ENCODE peak calls at places on chromosomes 3 and 15, in nine cellular contexts. One of them, this sample, is unnamed.

GRCh38 chr3:114216186-114216970 is 21.0 kb downstream of the ZNF80 start:
- DNase-seq in OCI-LY7: no peak
- DNase-seq in AG04450: no peak
- DNase-seq in lower lobe of right lung: no peak
- DNase-seq in fibroblast of lung: peak
- DNase-seq in WERI-Rb-1: no peak
- DNase-seq in ascending aorta: no peak
- DNase-seq in transverse colon: no peak
- DNase-seq in cardiac muscle cell: no peak
- DNase-seq in this sample: no peak

GRCh38 chr3:138009476-138010272 is at the start of gene CLDN18:
- DNase-seq in cardiac muscle cell: no peak
- DNase-seq in transverse colon: no peak
- DNase-seq in ascending aorta: no peak
- DNase-seq in AG04450: no peak
- DNase-seq in WERI-Rb-1: no peak
- DNase-seq in lower lobe of right lung: peak
- DNase-seq in fibroblast of lung: peak
- DNase-seq in OCI-LY7: no peak
- DNase-seq in this sample: no peak

GRCh38 chr15:37045859-37046318 is 54.5 kb downstream of the MEIS2 start:
- DNase-seq in transverse colon: no peak
- DNase-seq in AG04450: no peak
- DNase-seq in WERI-Rb-1: peak
- DNase-seq in fibroblast of lung: no peak
- DNase-seq in OCI-LY7: no peak
- DNase-seq in ascending aorta: no peak
- DNase-seq in lower lobe of right lung: peak
- DNase-seq in cardiac muscle cell: no peak
- DNase-seq in this sample: no peak

GRCh38 chr3:156837130-156837529 is 11.0 kb downstream of the LEKR1 start:
- DNase-seq in WERI-Rb-1: no peak
- DNase-seq in transverse colon: no peak
- DNase-seq in OCI-LY7: no peak
- DNase-seq in AG04450: no peak
- DNase-seq in ascending aorta: no peak
- DNase-seq in fibroblast of lung: peak
- DNase-seq in lower lobe of right lung: no peak
- DNase-seq in cardiac muscle cell: no peak
- DNase-seq in this sample: no peak

GRCh38 chr3:182490601-182491485 is 302.5 kb upstream of the ATP11B start:
- DNase-seq in OCI-LY7: peak
- DNase-seq in ascending aorta: no peak
- DNase-seq in cardiac muscle cell: peak
- DNase-seq in lower lobe of right lung: no peak
- DNase-seq in WERI-Rb-1: no peak
- DNase-seq in transverse colon: no peak
- DNase-seq in AG04450: no peak
- DNase-seq in fibroblast of lung: peak
- DNase-seq in this sample: no peak

GRCh38 chr3:12350151-12350813 is 61.4 kb downstream of the PPARG start:
- DNase-seq in WERI-Rb-1: no peak
- DNase-seq in OCI-LY7: no peak
- DNase-seq in fibroblast of lung: peak
- DNase-seq in lower lobe of right lung: peak
- DNase-seq in AG04450: no peak
- DNase-seq in ascending aorta: no peak
- DNase-seq in transverse colon: no peak
- DNase-seq in cardiac muscle cell: no peak
- DNase-seq in this sample: no peak

GRCh38 chr3:70849911-70850699 is 537.7 kb upstream of the MDFIC2 start:
- DNase-seq in ascending aorta: no peak
- DNase-seq in fibroblast of lung: peak
- DNase-seq in cardiac muscle cell: no peak
- DNase-seq in transverse colon: no peak
- DNase-seq in lower lobe of right lung: no peak
- DNase-seq in OCI-LY7: no peak
- DNase-seq in WERI-Rb-1: no peak
- DNase-seq in AG04450: peak
- DNase-seq in this sample: no peak

GRCh38 chr3:179452166-179452544 is 885 bp upstream of the GNB4 start:
- DNase-seq in lower lobe of right lung: no peak
- DNase-seq in ascending aorta: no peak
- DNase-seq in AG04450: peak
- DNase-seq in transverse colon: no peak
- DNase-seq in OCI-LY7: no peak
- DNase-seq in fibroblast of lung: peak
- DNase-seq in WERI-Rb-1: no peak
- DNase-seq in cardiac muscle cell: peak
- DNase-seq in this sample: no peak

GRCh38 chr3:93930041-93930440 is 43.7 kb downstream of the PROS1 start:
- DNase-seq in fibroblast of lung: no peak
- DNase-seq in cardiac muscle cell: no peak
- DNase-seq in ascending aorta: no peak
- DNase-seq in AG04450: no peak
- DNase-seq in OCI-LY7: no peak
- DNase-seq in transverse colon: no peak
- DNase-seq in lower lobe of right lung: no peak
- DNase-seq in WERI-Rb-1: no peak
- DNase-seq in this sample: no peak

GRCh38 chr15:79035814-79036213 is 54.8 kb downstream of the RASGRF1 start:
- DNase-seq in ascending aorta: no peak
- DNase-seq in OCI-LY7: no peak
- DNase-seq in fibroblast of lung: no peak
- DNase-seq in transverse colon: no peak
- DNase-seq in WERI-Rb-1: no peak
- DNase-seq in cardiac muscle cell: no peak
- DNase-seq in lower lobe of right lung: no peak
- DNase-seq in AG04450: no peak
- DNase-seq in this sample: peak

GRCh38 chr3:160003520-160004128 is 15.0 kb downstream of the IL12A start:
- DNase-seq in OCI-LY7: peak
- DNase-seq in ascending aorta: no peak
- DNase-seq in transverse colon: peak
- DNase-seq in AG04450: no peak
- DNase-seq in lower lobe of right lung: peak
- DNase-seq in fibroblast of lung: peak
- DNase-seq in cardiac muscle cell: peak
- DNase-seq in WERI-Rb-1: peak
- DNase-seq in this sample: peak

GRCh38 chr3:12967751-12968209 is 105.4 kb downstream of the IQSEC1 start:
- DNase-seq in cardiac muscle cell: peak
- DNase-seq in transverse colon: peak
- DNase-seq in fibroblast of lung: peak
- DNase-seq in ascending aorta: peak
- DNase-seq in WERI-Rb-1: no peak
- DNase-seq in AG04450: peak
- DNase-seq in lower lobe of right lung: peak
- DNase-seq in OCI-LY7: peak
- DNase-seq in this sample: peak

DNA sequence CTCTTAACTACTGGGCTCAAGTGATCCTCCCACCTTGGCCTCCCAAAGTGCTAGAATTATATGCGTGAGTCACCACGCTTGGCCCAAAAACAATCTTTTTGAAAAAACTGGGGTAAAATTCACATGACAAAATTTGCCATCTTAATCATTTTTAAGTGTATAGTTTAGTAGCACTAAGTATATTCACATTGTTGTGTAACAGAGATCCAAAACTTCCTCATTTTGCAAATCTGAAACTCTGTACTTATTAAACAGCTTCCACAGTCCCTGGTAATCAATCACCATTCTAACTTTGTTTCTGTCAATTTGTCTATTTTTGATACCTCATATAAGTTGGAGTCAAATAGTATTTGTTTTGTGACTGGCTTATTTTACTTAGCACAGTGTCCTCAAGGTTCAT is 5.2 kb downstream of the SNX1 start:
- DNase-seq in cardiac muscle cell: no peak
- DNase-seq in transverse colon: no peak
- DNase-seq in AG04450: no peak
- DNase-seq in lower lobe of right lung: no peak
- DNase-seq in WERI-Rb-1: no peak
- DNase-seq in OCI-LY7: no peak
- DNase-seq in fibroblast of lung: no peak
- DNase-seq in ascending aorta: no peak
- DNase-seq in this sample: no peak
- H3K27ac ChIP-seq in cardiac muscle cell: no peak
- H3K27ac ChIP-seq in transverse colon: peak
- H3K27ac ChIP-seq in AG04450: no peak
- H3K27ac ChIP-seq in lower lobe of right lung: no peak
- H3K27ac ChIP-seq in WERI-Rb-1: no peak
- H3K27ac ChIP-seq in OCI-LY7: no peak
- H3K27ac ChIP-seq in fibroblast of lung: no peak
- H3K27ac ChIP-seq in ascending aorta: no peak
- H3K27ac ChIP-seq in this sample: peak

GRCh38 chr15:67520276-67520975 is 505 bp upstream of the C15orf61 start:
- DNase-seq in AG04450: no peak
- DNase-seq in transverse colon: no peak
- DNase-seq in lower lobe of right lung: no peak
- DNase-seq in fibroblast of lung: no peak
- DNase-seq in ascending aorta: no peak
- DNase-seq in WERI-Rb-1: no peak
- DNase-seq in cardiac muscle cell: no peak
- DNase-seq in OCI-LY7: no peak
- DNase-seq in this sample: no peak

GRCh38 chr15:67523337-67523736 is 2.4 kb downstream of the C15orf61 start:
- DNase-seq in AG04450: no peak
- DNase-seq in ascending aorta: no peak
- DNase-seq in transverse colon: no peak
- DNase-seq in lower lobe of right lung: no peak
- DNase-seq in fibroblast of lung: no peak
- DNase-seq in OCI-LY7: no peak
- DNase-seq in WERI-Rb-1: no peak
- DNase-seq in cardiac muscle cell: no peak
- DNase-seq in this sample: no peak

GRCh38 chr15:67524235-67524634 is 3.3 kb downstream of the C15orf61 start:
- DNase-seq in AG04450: no peak
- DNase-seq in fibroblast of lung: peak
- DNase-seq in cardiac muscle cell: no peak
- DNase-seq in transverse colon: no peak
- DNase-seq in OCI-LY7: no peak
- DNase-seq in lower lobe of right lung: no peak
- DNase-seq in ascending aorta: no peak
- DNase-seq in WERI-Rb-1: no peak
- DNase-seq in this sample: no peak

GRCh38 chr15:67521770-67522568 is 1.0 kb downstream of the C15orf61 start:
- DNase-seq in cardiac muscle cell: no peak
- DNase-seq in fibroblast of lung: peak
- DNase-seq in WERI-Rb-1: peak
- DNase-seq in ascending aorta: no peak
- DNase-seq in lower lobe of right lung: no peak
- DNase-seq in OCI-LY7: no peak
- DNase-seq in AG04450: no peak
- DNase-seq in transverse colon: no peak
- DNase-seq in this sample: no peak

DNA sequence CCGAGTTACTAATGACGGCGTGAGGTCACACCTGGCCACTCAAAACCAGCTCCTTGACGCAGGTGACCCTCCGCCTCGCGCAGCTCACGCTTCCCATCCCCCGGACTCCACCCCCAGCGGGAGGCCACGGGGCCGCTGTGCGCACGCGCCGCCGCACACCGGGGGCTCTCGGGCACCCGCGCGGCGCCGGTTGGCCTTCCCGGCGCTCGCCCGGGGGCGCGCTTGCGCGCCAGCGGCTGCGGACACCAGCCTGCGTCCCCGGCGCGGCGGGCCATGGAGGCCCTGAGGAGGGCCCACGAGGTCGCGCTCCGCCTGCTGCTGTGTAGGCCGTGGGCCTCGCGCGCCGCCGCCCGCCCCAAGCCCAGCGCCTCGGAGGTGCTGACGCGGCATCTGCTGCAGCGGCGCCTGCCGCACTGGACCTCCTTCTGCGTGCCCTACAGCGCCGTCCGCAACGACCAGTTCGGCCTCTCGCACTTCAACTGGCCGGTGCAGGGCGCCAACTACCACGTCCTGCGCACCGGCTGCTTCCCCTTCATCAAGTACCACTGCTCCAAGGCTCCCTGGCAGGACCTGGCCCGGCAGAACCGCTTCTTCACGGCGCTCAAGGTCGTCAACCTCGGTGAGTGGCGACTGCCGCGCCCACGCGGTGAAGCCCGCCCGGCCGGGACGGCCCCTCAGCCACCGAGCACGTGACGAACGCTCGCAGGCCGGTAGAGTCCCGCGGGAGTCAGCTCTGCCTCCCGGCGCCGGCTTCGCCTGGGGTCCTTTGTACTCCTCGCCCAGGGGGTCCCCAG is at the start of gene C15orf61:
- DNase-seq in OCI-LY7: peak
- DNase-seq in fibroblast of lung: peak
- DNase-seq in AG04450: no peak
- DNase-seq in lower lobe of right lung: peak
- DNase-seq in ascending aorta: peak
- DNase-seq in cardiac muscle cell: peak
- DNase-seq in WERI-Rb-1: peak
- DNase-seq in transverse colon: peak
- DNase-seq in this sample: peak
- TF ChIP-seq CTCF in OCI-LY7: no peak
- TF ChIP-seq CTCF in fibroblast of lung: peak
- TF ChIP-seq CTCF in AG04450: peak
- TF ChIP-seq CTCF in lower lobe of right lung: no peak
- TF ChIP-seq CTCF in ascending aorta: no peak
- TF ChIP-seq CTCF in cardiac muscle cell: no peak
- TF ChIP-seq CTCF in WERI-Rb-1: peak
- TF ChIP-seq CTCF in transverse colon: peak
- TF ChIP-seq CTCF in this sample: no peak

GRCh38 chr3:188729422-188729821 is 442.3 kb upstream of the TPRG1 start:
- DNase-seq in OCI-LY7: peak
- DNase-seq in ascending aorta: no peak
- DNase-seq in cardiac muscle cell: no peak
- DNase-seq in AG04450: no peak
- DNase-seq in transverse colon: no peak
- DNase-seq in fibroblast of lung: no peak
- DNase-seq in WERI-Rb-1: no peak
- DNase-seq in lower lobe of right lung: no peak
- DNase-seq in this sample: no peak
- H3K4me3 ChIP-seq in OCI-LY7: peak
- H3K4me3 ChIP-seq in ascending aorta: no peak
- H3K4me3 ChIP-seq in cardiac muscle cell: no peak
- H3K4me3 ChIP-seq in AG04450: no peak
- H3K4me3 ChIP-seq in transverse colon: no peak
- H3K4me3 ChIP-seq in fibroblast of lung: no peak
- H3K4me3 ChIP-seq in WERI-Rb-1: no peak
- H3K4me3 ChIP-seq in lower lobe of right lung: no peak
- H3K4me3 ChIP-seq in this sample: no peak

DNA sequence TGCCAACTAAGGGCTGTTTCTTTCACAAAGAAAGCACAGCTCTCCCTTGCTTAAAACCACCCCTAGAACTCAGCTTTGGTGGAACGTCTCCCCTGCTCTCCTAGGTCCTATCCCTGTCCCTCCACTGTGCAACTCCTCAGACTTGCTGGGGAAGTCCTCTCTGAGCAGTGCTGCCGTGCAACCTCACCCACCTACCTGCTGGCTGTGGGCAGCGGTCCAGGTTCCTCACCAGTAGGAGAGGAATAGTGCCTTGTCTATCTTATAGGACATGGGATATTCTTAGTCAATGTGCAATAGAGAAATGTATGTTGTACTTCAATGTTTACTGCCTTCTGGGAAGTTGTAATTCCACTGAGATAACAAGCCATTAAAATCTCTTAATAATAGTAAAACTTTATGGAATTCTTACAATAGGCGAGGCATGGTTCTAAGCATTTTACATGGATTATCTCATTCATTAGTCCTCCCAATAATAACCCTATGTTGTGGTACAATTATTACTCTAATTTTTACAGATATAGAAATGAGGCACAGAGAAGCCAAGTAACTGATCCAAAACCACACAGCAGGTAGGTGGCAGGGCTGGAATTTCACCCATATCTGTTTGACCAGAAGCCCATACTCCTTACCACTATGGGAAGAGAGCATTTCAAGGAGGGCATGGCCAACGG is 51.6 kb downstream of the UMPS start:
- DNase-seq in lower lobe of right lung: no peak
- DNase-seq in AG04450: no peak
- DNase-seq in OCI-LY7: no peak
- DNase-seq in cardiac muscle cell: no peak
- DNase-seq in fibroblast of lung: no peak
- DNase-seq in transverse colon: peak
- DNase-seq in ascending aorta: no peak
- DNase-seq in WERI-Rb-1: no peak
- DNase-seq in this sample: no peak
- H3K27ac ChIP-seq in lower lobe of right lung: peak
- H3K27ac ChIP-seq in AG04450: no peak
- H3K27ac ChIP-seq in OCI-LY7: no peak
- H3K27ac ChIP-seq in cardiac muscle cell: no peak
- H3K27ac ChIP-seq in fibroblast of lung: peak
- H3K27ac ChIP-seq in transverse colon: peak
- H3K27ac ChIP-seq in ascending aorta: peak
- H3K27ac ChIP-seq in WERI-Rb-1: no peak
- H3K27ac ChIP-seq in this sample: peak

This sample was measured in dorsolateral prefrontal cortex.